ENCODE peak calls at places on chromosome 10, in seven cellular contexts. W is cardiac muscle cell, Y is transverse colon, O is endothelial cell of umbilical vein, J is lower lobe of right lung, P is IMR-90, A is cardiac fibroblast. E is an unnamed sample.

GRCh38 chr10:48599830-48600134 is 5.1 kb downstream of the ARHGAP22 start:
- DNase-seq in Y (no peak), P (no peak), J (no peak), A (no peak), O (no peak), W (no peak), E (no peak)

GRCh38 chr10:119161680-119162079 is 3.8 kb downstream of the SFXN4 start:
- DNase-seq in Y (no peak), J (no peak), W (peak; percentile 26), P (peak; percentile 76), A (no peak), O (no peak), E (peak; percentile 25)

GRCh38 chr10:78774999-78775711 is 293.6 kb upstream of the ZMIZ1 start:
- DNase-seq in Y (no peak), P (peak; percentile 83), J (no peak), O (no peak), A (no peak), W (peak; percentile 18), E (no peak)

GRCh38 chr10:33381897-33382578 is 47.6 kb upstream of the NRP1 start:
- DNase-seq in O (no peak), A (peak; percentile 80), Y (peak; percentile 40), P (peak; percentile 86), W (peak; percentile 74), J (no peak), E (peak; percentile 78)

GRCh38 chr10:121240011-121240410 is 358.2 kb downstream of the FGFR2 start:
- DNase-seq in A (no peak), J (peak; percentile 55), P (no peak), Y (peak; percentile 82), W (no peak), O (no peak), E (no peak)

GRCh38 chr10:458466-458865 is 231.0 kb downstream of the DIP2C start:
- DNase-seq in P (no peak), W (no peak), Y (peak; percentile 28), O (peak; percentile 67), J (no peak), A (no peak), E (no peak)

GRCh38 chr10:95374597-95375209 is 83.9 kb upstream of the PDLIM1 start:
- DNase-seq in W (peak; percentile 85), A (peak; percentile 80), P (peak; percentile 57), Y (peak; percentile 82), O (peak; percentile 50), J (peak; percentile 72), E (peak; percentile 84)

GRCh38 chr10:79413196-79413595 is 32.2 kb downstream of the ZCCHC24 start:
- DNase-seq in Y (no peak), O (no peak), P (peak; percentile 41), W (peak; percentile 47), J (peak; percentile 66), A (peak; percentile 41), E (no peak)

GRCh38 chr10:101563497-101564040 is 24.5 kb downstream of the POLL start:
- DNase-seq in Y (no peak), J (no peak), A (no peak), W (no peak), O (no peak), P (no peak), E (no peak)

GRCh38 chr10:3126741-3127342 is 45.7 kb downstream of the PITRM1 start:
- DNase-seq in W (peak; percentile 25), Y (peak; percentile 60), A (no peak), P (no peak), O (no peak), J (no peak), E (no peak)

GRCh38 chr10:124935946-124936345 is 6.0 kb upstream of the ZRANB1 start:
- DNase-seq in J (no peak), O (no peak), Y (no peak), W (no peak), P (peak; percentile 73), A (no peak), E (no peak)

GRCh38 chr10:5095687-5096086 is 1.5 kb downstream of the AKR1C3 start:
- DNase-seq in J (no peak), A (no peak), O (no peak), Y (no peak), W (peak; percentile 16), P (no peak), E (no peak)

GRCh38 chr10:91247360-91248111 is 27.1 kb downstream of the PCGF5 start:
- DNase-seq in P (peak; percentile 12), J (no peak), A (peak; percentile 4), O (peak; percentile 22), Y (no peak), W (peak; percentile 7), E (peak; percentile 34)

GRCh38 chr10:80506189-80506575 is 31.5 kb upstream of the SH2D4B start:
- DNase-seq in Y (no peak), P (peak; percentile 75), J (no peak), O (peak; percentile 86), W (no peak), A (no peak), E (peak; percentile 43)

GRCh38 chr10:129765664-129766550 is 198.2 kb downstream of the EBF3 start:
- DNase-seq in P (no peak), W (no peak), J (peak; percentile 28), Y (peak; percentile 6), A (no peak), O (no peak), E (no peak)

GRCh38 chr10:63027533-63027932 is 105.6 kb upstream of the NRBF2 start:
- DNase-seq in P (no peak), A (no peak), J (no peak), Y (no peak), O (no peak), W (no peak), E (no peak)

GRCh38 chr10:102421645-102422585 is 1.3 kb downstream of the FBXL15 start:
- DNase-seq in A (no peak), W (no peak), O (peak; percentile 21), Y (peak; percentile 66), J (peak; percentile 76), P (no peak), E (no peak)

GRCh38 chr10:16386855-16387254 is 50.0 kb upstream of the PTER start:
- DNase-seq in A (no peak), J (no peak), Y (no peak), O (no peak), P (no peak), W (no peak), E (no peak)

GRCh38 chr10:71323407-71323806 is 4.3 kb downstream of the SLC29A3 start:
- DNase-seq in J (no peak), A (peak; percentile 24), Y (no peak), O (peak; percentile 28), P (peak; percentile 33), W (peak; percentile 36), E (peak; percentile 34)

GRCh38 chr10:19488592-19489280 is 327.5 kb upstream of the PLXDC2 start:
- DNase-seq in O (no peak), P (no peak), A (peak; percentile 34), J (peak; percentile 62), Y (peak; percentile 15), W (peak; percentile 65), E (no peak)

GRCh38 chr10:70966848-70967553 is 78.6 kb upstream of the PCBD1 start:
- DNase-seq in A (no peak), W (no peak), O (no peak), P (no peak), Y (no peak), J (no peak), E (no peak)

GRCh38 chr10:64505496-64505895 is 984.3 kb downstream of the REEP3 start:
- DNase-seq in W (no peak), P (no peak), A (no peak), Y (no peak), J (no peak), O (no peak), E (no peak)

GRCh38 chr10:26621889-26622681 is 75.4 kb upstream of the PDSS1 start:
- DNase-seq in O (no peak), W (peak; percentile 15), J (peak; percentile 88), Y (peak; percentile 67), P (peak; percentile 0), A (peak; percentile 2), E (peak; percentile 17)

DNA sequence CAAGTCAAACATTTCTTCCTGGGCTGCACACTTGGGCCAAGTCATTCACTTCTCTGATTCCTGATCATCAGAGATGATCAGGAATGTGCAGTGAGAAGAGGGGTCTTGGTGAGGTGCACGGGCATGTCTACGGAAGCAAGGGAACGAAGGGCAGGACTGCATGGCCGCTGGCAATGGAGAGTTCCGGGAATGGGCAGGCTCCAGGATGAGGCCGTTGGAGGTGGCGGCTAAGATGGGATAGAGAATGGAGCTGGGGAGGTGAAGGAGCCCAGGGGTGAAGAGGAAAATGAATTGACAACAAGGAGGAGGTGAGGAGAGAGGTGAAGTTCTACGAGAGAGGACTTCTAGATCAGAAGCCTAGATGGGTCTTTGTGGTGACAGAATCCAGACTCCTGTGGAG is 260.0 kb downstream of the GRID1 start:
- DNase-seq in P (no peak), O (no peak), A (no peak), Y (no peak), W (no peak), J (no peak), E (no peak)
- TF ChIP-seq CTCF in P (no peak), O (no peak), A (no peak), Y (no peak), W (no peak), J (no peak), E (no peak)

GRCh38 chr10:103476046-103476768 is 2.8 kb downstream of the CALHM3 start:
- DNase-seq in P (no peak), A (peak; percentile 40), W (peak; percentile 39), Y (no peak), O (no peak), J (no peak), E (peak; percentile 22)
- TF ChIP-seq CTCF in P (no peak), A (peak; percentile 5), W (peak; percentile 33), Y (no peak), O (peak; percentile 13), J (no peak), E (peak; percentile 27)

GRCh38 chr10:75396861-75397570 is 4.5 kb downstream of the ZNF503 start:
- DNase-seq in P (no peak), W (peak; percentile 44), J (peak; percentile 55), A (peak; percentile 38), O (peak; percentile 13), Y (peak; percentile 20), E (no peak)

GRCh38 chr10:75399461-75400162 is 2.0 kb downstream of the ZNF503 start:
- DNase-seq in A (peak; percentile 87), W (peak; percentile 88), O (peak; percentile 75), J (peak; percentile 87), Y (peak; percentile 87), P (peak; percentile 69), E (peak; percentile 86)

GRCh38 chr10:75398630-75399460 is 2.7 kb downstream of the ZNF503 start:
- DNase-seq in W (peak; percentile 56), O (peak; percentile 51), P (no peak), A (peak; percentile 50), J (peak; percentile 59), Y (peak; percentile 22), E (no peak)

GRCh38 chr10:75397571-75397921 is 4.0 kb downstream of the ZNF503 start:
- DNase-seq in P (no peak), A (peak; percentile 41), O (peak; percentile 15), J (no peak), W (peak; percentile 50), Y (no peak), E (no peak)

GRCh38 chr10:75398238-75398629 is 3.3 kb downstream of the ZNF503 start:
- DNase-seq in Y (no peak), P (no peak), A (no peak), J (no peak), O (peak; percentile 9), W (no peak), E (no peak)
- TF ChIP-seq CTCF in Y (no peak), P (no peak), A (no peak), J (no peak), O (no peak), W (no peak), E (no peak)

DNA sequence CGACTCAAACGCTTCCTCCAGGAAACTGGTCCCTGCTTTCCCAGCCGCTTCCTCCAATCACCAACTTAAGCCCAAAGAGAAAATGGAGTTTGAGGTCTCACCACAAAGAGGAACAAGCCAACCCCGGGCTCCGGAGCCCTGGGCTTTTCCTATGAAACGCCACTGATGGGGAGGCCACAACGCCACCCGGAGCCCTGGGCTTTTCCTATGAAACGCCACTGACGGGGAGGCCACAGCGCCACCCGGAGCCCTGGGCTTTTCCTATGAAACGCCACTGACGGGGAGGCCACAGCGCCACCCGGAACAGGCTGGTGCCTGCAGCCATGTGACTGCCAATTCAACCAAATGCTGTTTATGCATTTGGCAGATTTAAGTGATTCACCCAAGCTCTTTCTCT is 45.8 kb downstream of the DPYSL4 start:
- DNase-seq in A (no peak), J (peak; percentile 77), O (no peak), W (no peak), P (no peak), Y (no peak), E (no peak)
- TF ChIP-seq CTCF in A (no peak), J (peak; percentile 7), O (no peak), W (no peak), P (no peak), Y (no peak), E (no peak)